ENCODE peak calls at places on chromosomes 11 and 22, in eight cellular contexts. R is lung, B is GM12865, U is OCI-LY7, Z is mesendoderm, P is fibroblast of lung, J is hepatocyte, L is sigmoid colon. K is an unnamed sample.

GRCh38 chr11:65353900-65354264 is 669 bp upstream of the TIGD3 start:
- DNase-seq in U (no peak), J (no peak), R (no peak), L (no peak), P (no peak), Z (peak), B (no peak), K (no peak)

GRCh38 chr11:126362879-126363655 is 7.6 kb downstream of the ST3GAL4 start:
- DNase-seq in J (no peak), L (peak), P (no peak), B (no peak), U (no peak), Z (no peak), R (no peak), K (no peak)

GRCh38 chr22:19641254-19641982 is 72.9 kb upstream of the SEPTIN5 start:
- DNase-seq in P (no peak), Z (peak), R (no peak), J (peak), B (no peak), U (no peak), L (no peak), K (peak)

GRCh38 chr11:122633219-122633829 is 22.2 kb upstream of the UBASH3B start:
- DNase-seq in P (peak), B (peak), R (no peak), L (peak), U (peak), Z (peak), J (peak), K (peak)

GRCh38 chr11:131749100-131749499 is 378.7 kb downstream of the NTM start:
- DNase-seq in B (no peak), U (no peak), R (no peak), P (peak), L (no peak), J (no peak), Z (no peak), K (peak)

GRCh38 chr22:29600846-29601245 is 2.6 kb upstream of the NF2 start:
- DNase-seq in R (no peak), L (no peak), B (no peak), U (no peak), J (no peak), Z (no peak), P (no peak), K (no peak)

GRCh38 chr22:35475545-35475944 is 65.1 kb upstream of the RASD2 start:
- DNase-seq in Z (no peak), L (no peak), R (no peak), U (no peak), J (no peak), B (no peak), P (no peak), K (no peak)

GRCh38 chr11:116730568-116730967 is 42.2 kb downstream of the BUD13 start:
- DNase-seq in Z (no peak), B (no peak), J (no peak), U (no peak), R (no peak), L (no peak), P (no peak), K (no peak)

GRCh38 chr22:18110194-18110943 is at the start of gene TUBA8:
- DNase-seq in R (no peak), B (peak), U (peak), Z (peak), L (no peak), P (peak), J (peak), K (peak)

GRCh38 chr22:48662476-48663150 is 1165.1 kb downstream of the BRD1 start:
- DNase-seq in J (no peak), Z (no peak), L (no peak), U (no peak), B (no peak), P (no peak), R (no peak), K (no peak)

GRCh38 chr22:29309332-29310064 is 3.0 kb downstream of the GAS2L1 start:
- DNase-seq in Z (no peak), P (no peak), L (peak), U (no peak), J (no peak), R (no peak), B (no peak), K (no peak)

GRCh38 chr11:47229161-47229560 is 14.4 kb downstream of the DDB2 start:
- DNase-seq in U (no peak), L (no peak), J (no peak), P (no peak), B (no peak), R (no peak), Z (no peak), K (no peak)

GRCh38 chr11:118086913-118087768 is at the start of gene SMIM35:
- DNase-seq in R (no peak), L (no peak), J (no peak), Z (no peak), B (no peak), U (no peak), P (no peak), K (no peak)

GRCh38 chr22:43433904-43434600 is 22.2 kb downstream of the MPPED1 start:
- DNase-seq in B (no peak), U (no peak), R (no peak), L (peak), J (no peak), P (no peak), Z (no peak), K (no peak)

GRCh38 chr11:112016088-112016764 is 9.0 kb upstream of the DLAT start:
- DNase-seq in L (no peak), R (no peak), J (no peak), B (peak), P (peak), Z (no peak), U (no peak), K (peak)

GRCh38 chr11:117039897-117040296 is 58.3 kb downstream of the SIK3 start:
- DNase-seq in U (peak), R (no peak), L (no peak), J (no peak), P (peak), B (no peak), Z (no peak), K (no peak)

GRCh38 chr22:29330753-29331152 is 15.3 kb upstream of the RASL10A start:
- DNase-seq in B (no peak), Z (peak), U (no peak), R (no peak), P (peak), L (peak), J (no peak), K (peak)

GRCh38 chr11:3058753-3059664 is 1.8 kb upstream of the CARS1 start:
- DNase-seq in R (no peak), P (peak), Z (peak), J (peak), U (peak), B (no peak), L (no peak), K (peak)

GRCh38 chr11:124950606-124951330 is 3.2 kb upstream of the CCDC15 start:
- DNase-seq in J (no peak), P (no peak), R (no peak), L (no peak), B (no peak), Z (no peak), U (no peak), K (no peak)

GRCh38 chr11:47236482-47236881 is 12.1 kb downstream of the ACP2 start:
- DNase-seq in L (no peak), P (peak), Z (no peak), B (no peak), U (no peak), R (no peak), J (no peak), K (peak)

GRCh38 chr11:124108158-124108557 is 7.1 kb upstream of the VWA5A start:
- DNase-seq in B (peak), U (peak), L (no peak), P (peak), J (peak), R (no peak), Z (peak), K (peak)

GRCh38 chr11:3164540-3165151 is 464 bp downstream of the OSBPL5 start:
- DNase-seq in B (no peak), J (no peak), R (no peak), L (peak), U (no peak), Z (peak), P (no peak), K (no peak)

GRCh38 chr11:95230054-95231034 is 658 bp downstream of the SESN3 start:
- DNase-seq in R (peak), Z (peak), L (peak), J (peak), U (peak), P (peak), B (no peak), K (peak)

DNA sequence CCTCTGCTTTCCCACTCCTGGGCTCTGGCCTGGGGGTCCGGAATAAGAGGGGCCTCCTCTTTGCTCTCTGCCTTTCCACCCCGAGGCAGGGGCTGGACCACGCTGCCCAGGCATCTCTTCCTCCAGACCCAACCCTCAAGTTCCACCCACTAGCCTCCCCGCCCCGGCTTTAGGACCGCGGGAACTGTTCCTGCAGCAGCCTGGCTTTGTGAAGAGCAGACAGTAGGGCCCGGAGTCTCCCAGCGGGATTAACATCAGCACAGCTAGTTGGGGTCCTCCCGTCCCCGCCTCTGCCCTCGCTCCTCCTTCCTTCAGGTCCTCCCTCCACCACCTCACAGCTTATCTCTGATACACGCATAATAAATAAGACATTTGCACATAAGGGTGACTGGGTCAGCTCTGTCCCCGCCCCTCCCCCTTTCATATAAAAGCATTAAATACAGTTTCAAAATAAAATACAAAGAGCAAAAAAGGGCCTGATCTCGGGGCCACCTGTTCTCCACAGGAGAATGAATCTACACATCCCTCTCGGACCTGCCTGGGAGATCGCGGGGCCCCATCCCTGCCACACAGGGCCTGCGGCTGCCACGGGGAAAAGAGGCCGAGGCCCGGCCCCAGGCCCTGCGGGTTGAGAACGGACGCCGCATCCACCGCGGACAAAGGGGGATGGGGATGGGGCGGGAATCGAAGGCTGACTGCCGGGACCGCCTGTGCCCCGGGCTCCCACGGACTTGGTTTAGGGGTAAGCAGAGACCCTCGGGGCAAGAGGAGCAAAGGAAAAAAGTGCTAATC is 6.5 kb downstream of the ZFTA start:
- DNase-seq in L (peak), Z (peak), R (no peak), P (no peak), J (peak), U (no peak), B (no peak), K (no peak)
- H3K4me3 ChIP-seq in L (peak), Z (peak), R (no peak), P (peak), J (no peak), U (no peak), B (no peak), K (peak)

GRCh38 chr11:17736921-17737817 is 2.6 kb downstream of the KCNC1 start:
- DNase-seq in Z (no peak), P (no peak), U (no peak), B (no peak), L (peak), R (no peak), J (no peak), K (no peak)

GRCh38 chr11:17735823-17736772 is 1.5 kb downstream of the KCNC1 start:
- DNase-seq in B (no peak), J (no peak), Z (no peak), R (no peak), L (peak), U (no peak), P (no peak), K (no peak)

GRCh38 chr11:17740649-17741235 is 6.2 kb downstream of the KCNC1 start:
- DNase-seq in B (no peak), U (no peak), L (peak), Z (no peak), P (no peak), R (no peak), J (no peak), K (no peak)

GRCh38 chr11:17739945-17740338 is 5.4 kb downstream of the KCNC1 start:
- DNase-seq in J (no peak), Z (no peak), R (no peak), B (no peak), L (peak), U (no peak), P (no peak), K (no peak)

DNA sequence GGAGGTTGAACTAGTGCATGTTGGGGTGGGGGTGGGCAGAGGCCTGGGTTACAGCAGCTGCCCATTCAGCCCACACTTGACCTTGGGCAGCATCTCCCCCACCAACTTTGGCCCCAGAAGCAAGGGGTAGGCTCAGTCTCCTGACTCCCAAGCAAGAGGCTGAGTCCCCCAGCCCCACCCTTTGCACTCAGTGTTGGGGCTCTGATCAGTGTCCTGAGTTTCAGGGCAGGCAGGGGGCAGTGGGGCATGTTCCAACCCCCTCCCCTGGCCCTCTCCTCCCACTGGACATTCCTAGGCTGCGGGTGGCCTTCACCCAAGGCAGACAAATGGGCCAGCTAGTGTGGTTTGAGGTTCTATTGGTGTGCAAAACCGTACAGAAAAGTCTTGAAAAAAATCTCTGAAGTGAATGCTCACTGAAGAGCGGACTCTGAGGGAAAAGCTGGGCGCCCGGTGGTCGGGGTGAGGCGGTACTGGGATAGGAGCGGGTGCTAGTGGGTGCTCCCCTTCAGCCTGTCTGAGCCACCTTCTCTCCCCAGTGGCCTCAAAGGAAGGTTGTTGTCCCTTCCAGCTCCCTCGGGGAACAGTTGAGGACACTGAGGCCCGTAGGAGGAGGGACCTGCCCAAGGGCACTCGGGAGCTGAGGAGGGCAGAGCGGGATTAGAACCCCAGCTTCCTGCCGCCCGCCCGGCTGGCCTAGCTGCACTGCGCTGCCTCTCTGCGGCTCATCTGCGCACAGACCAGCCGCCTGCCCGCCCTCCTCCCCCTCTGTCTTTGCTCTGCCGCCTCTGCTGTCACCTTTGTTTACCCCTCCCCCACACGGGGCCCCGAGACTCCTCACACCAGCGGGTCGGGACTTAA is 4.0 kb downstream of the KCNC1 start:
- DNase-seq in P (no peak), B (no peak), R (no peak), J (no peak), L (peak), Z (peak), U (no peak), K (no peak)
- H3K4me3 ChIP-seq in P (no peak), B (no peak), R (no peak), J (no peak), L (no peak), Z (no peak), U (no peak), K (no peak)

GRCh38 chr11:121455115-121455514 is 2.3 kb upstream of the SORL1-AS1 start:
- DNase-seq in P (no peak), J (no peak), Z (no peak), R (no peak), B (no peak), U (no peak), L (no peak), K (no peak)
- H3K4me3 ChIP-seq in P (no peak), J (no peak), Z (no peak), R (no peak), B (peak), U (peak), L (no peak), K (no peak)

GRCh38 chr11:119373059-119373875 is 8.2 kb downstream of the USP2 start:
- DNase-seq in P (no peak), Z (no peak), R (no peak), L (no peak), B (no peak), J (no peak), U (peak), K (no peak)

GRCh38 chr11:119370486-119371046 is 10.9 kb downstream of the USP2 start:
- DNase-seq in R (no peak), J (peak), U (peak), L (peak), B (peak), Z (peak), P (no peak), K (peak)

GRCh38 chr11:119372260-119373058 is 9.0 kb downstream of the USP2 start:
- DNase-seq in J (no peak), U (no peak), R (no peak), B (no peak), Z (no peak), L (no peak), P (no peak), K (no peak)

GRCh38 chr11:119371067-119371601 is 10.4 kb downstream of the USP2 start:
- DNase-seq in L (no peak), B (no peak), Z (no peak), R (no peak), P (no peak), U (no peak), J (no peak), K (no peak)

GRCh38 chr11:119371778-119372182 is 9.7 kb downstream of the USP2 start:
- DNase-seq in P (peak), R (no peak), U (peak), Z (no peak), L (no peak), B (no peak), J (peak), K (no peak)
- H3K4me3 ChIP-seq in P (no peak), R (no peak), U (no peak), Z (no peak), L (no peak), B (no peak), J (no peak), K (no peak)

GRCh38 chr11:774873-775592 is 2.3 kb downstream of the GATD1 start:
- DNase-seq in R (no peak), U (no peak), J (peak), B (no peak), Z (no peak), P (peak), L (peak), K (no peak)
- H3K4me3 ChIP-seq in R (no peak), U (peak), J (no peak), B (no peak), Z (no peak), P (no peak), L (no peak), K (peak)